ENCODE peak calls at places on chromosomes 3 and 15, in six cellular contexts. One of them, this sample, is unnamed.

GRCh38 chr15:73362900-73363299 is 5.9 kb downstream of the HCN4 start:
- DNase-seq in stimulated activated CD8-positive, alpha-beta memory T cell treated with anti-CD3 and anti-CD28 coated beads, Interleukin-2, amount 100 ng/mL, for 1 hour: no peak
- DNase-seq in neuronal stem cell: no peak
- DNase-seq in AG09319: no peak
- DNase-seq in B cell: no peak
- DNase-seq in endothelial cell: no peak
- DNase-seq in this sample: no peak

GRCh38 chr3:46209751-46210470 is 1.8 kb upstream of the CCR1 start:
- DNase-seq in stimulated activated CD8-positive, alpha-beta memory T cell treated with anti-CD3 and anti-CD28 coated beads, Interleukin-2, amount 100 ng/mL, for 1 hour: no peak
- DNase-seq in neuronal stem cell: no peak
- DNase-seq in AG09319: no peak
- DNase-seq in B cell: no peak
- DNase-seq in endothelial cell: no peak
- DNase-seq in this sample: no peak

GRCh38 chr15:55902975-55903374 is 90.4 kb downstream of the NEDD4 start:
- DNase-seq in stimulated activated CD8-positive, alpha-beta memory T cell treated with anti-CD3 and anti-CD28 coated beads, Interleukin-2, amount 100 ng/mL, for 1 hour: no peak
- DNase-seq in neuronal stem cell: no peak
- DNase-seq in AG09319: no peak
- DNase-seq in B cell: no peak
- DNase-seq in endothelial cell: no peak
- DNase-seq in this sample: no peak

GRCh38 chr3:9248232-9249191 is 934 bp downstream of the SRGAP3 start:
- DNase-seq in stimulated activated CD8-positive, alpha-beta memory T cell treated with anti-CD3 and anti-CD28 coated beads, Interleukin-2, amount 100 ng/mL, for 1 hour: no peak
- DNase-seq in neuronal stem cell: no peak
- DNase-seq in AG09319: no peak
- DNase-seq in B cell: peak
- DNase-seq in endothelial cell: no peak
- DNase-seq in this sample: no peak

GRCh38 chr3:21055015-21055414 is 696.0 kb downstream of the ZNF385D start:
- DNase-seq in stimulated activated CD8-positive, alpha-beta memory T cell treated with anti-CD3 and anti-CD28 coated beads, Interleukin-2, amount 100 ng/mL, for 1 hour: no peak
- DNase-seq in neuronal stem cell: no peak
- DNase-seq in AG09319: no peak
- DNase-seq in B cell: no peak
- DNase-seq in endothelial cell: no peak
- DNase-seq in this sample: no peak

GRCh38 chr3:63969866-63970265 is 53.4 kb downstream of the PSMD6 start:
- DNase-seq in stimulated activated CD8-positive, alpha-beta memory T cell treated with anti-CD3 and anti-CD28 coated beads, Interleukin-2, amount 100 ng/mL, for 1 hour: no peak
- DNase-seq in neuronal stem cell: no peak
- DNase-seq in AG09319: no peak
- DNase-seq in B cell: no peak
- DNase-seq in endothelial cell: no peak
- DNase-seq in this sample: no peak

GRCh38 chr3:12910356-12911099 is 69.2 kb upstream of the RPL32 start:
- DNase-seq in stimulated activated CD8-positive, alpha-beta memory T cell treated with anti-CD3 and anti-CD28 coated beads, Interleukin-2, amount 100 ng/mL, for 1 hour: no peak
- DNase-seq in neuronal stem cell: no peak
- DNase-seq in AG09319: no peak
- DNase-seq in B cell: no peak
- DNase-seq in endothelial cell: no peak
- DNase-seq in this sample: no peak

GRCh38 chr3:37768107-37768809 is 93.4 kb upstream of the CTDSPL start:
- DNase-seq in stimulated activated CD8-positive, alpha-beta memory T cell treated with anti-CD3 and anti-CD28 coated beads, Interleukin-2, amount 100 ng/mL, for 1 hour: no peak
- DNase-seq in neuronal stem cell: no peak
- DNase-seq in AG09319: peak
- DNase-seq in B cell: no peak
- DNase-seq in endothelial cell: no peak
- DNase-seq in this sample: no peak

GRCh38 chr3:141844108-141844507 is 32.3 kb upstream of the ATP1B3 start:
- DNase-seq in stimulated activated CD8-positive, alpha-beta memory T cell treated with anti-CD3 and anti-CD28 coated beads, Interleukin-2, amount 100 ng/mL, for 1 hour: no peak
- DNase-seq in neuronal stem cell: no peak
- DNase-seq in AG09319: no peak
- DNase-seq in B cell: no peak
- DNase-seq in endothelial cell: no peak
- DNase-seq in this sample: no peak

GRCh38 chr3:27025718-27026117 is 343.5 kb downstream of the NEK10 start:
- DNase-seq in stimulated activated CD8-positive, alpha-beta memory T cell treated with anti-CD3 and anti-CD28 coated beads, Interleukin-2, amount 100 ng/mL, for 1 hour: no peak
- DNase-seq in neuronal stem cell: no peak
- DNase-seq in AG09319: no peak
- DNase-seq in B cell: no peak
- DNase-seq in endothelial cell: no peak
- DNase-seq in this sample: no peak

GRCh38 chr3:122952509-122952908 is 75.1 kb downstream of the SEMA5B start:
- DNase-seq in stimulated activated CD8-positive, alpha-beta memory T cell treated with anti-CD3 and anti-CD28 coated beads, Interleukin-2, amount 100 ng/mL, for 1 hour: no peak
- DNase-seq in neuronal stem cell: no peak
- DNase-seq in AG09319: no peak
- DNase-seq in B cell: no peak
- DNase-seq in endothelial cell: no peak
- DNase-seq in this sample: no peak

GRCh38 chr15:70526221-70526973 is 237.0 kb downstream of the UACA start:
- DNase-seq in stimulated activated CD8-positive, alpha-beta memory T cell treated with anti-CD3 and anti-CD28 coated beads, Interleukin-2, amount 100 ng/mL, for 1 hour: no peak
- DNase-seq in neuronal stem cell: no peak
- DNase-seq in AG09319: peak
- DNase-seq in B cell: peak
- DNase-seq in endothelial cell: no peak
- DNase-seq in this sample: peak

GRCh38 chr3:126197343-126197742 is 17.0 kb upstream of the ALDH1L1 start:
- DNase-seq in stimulated activated CD8-positive, alpha-beta memory T cell treated with anti-CD3 and anti-CD28 coated beads, Interleukin-2, amount 100 ng/mL, for 1 hour: no peak
- DNase-seq in neuronal stem cell: no peak
- DNase-seq in AG09319: no peak
- DNase-seq in B cell: no peak
- DNase-seq in endothelial cell: no peak
- DNase-seq in this sample: no peak

GRCh38 chr3:53051929-53052328 is 6.1 kb upstream of the SFMBT1 start:
- DNase-seq in stimulated activated CD8-positive, alpha-beta memory T cell treated with anti-CD3 and anti-CD28 coated beads, Interleukin-2, amount 100 ng/mL, for 1 hour: no peak
- DNase-seq in neuronal stem cell: no peak
- DNase-seq in AG09319: no peak
- DNase-seq in B cell: no peak
- DNase-seq in endothelial cell: no peak
- DNase-seq in this sample: no peak

GRCh38 chr3:194279106-194279505 is 72.0 kb downstream of the CPN2 start:
- DNase-seq in stimulated activated CD8-positive, alpha-beta memory T cell treated with anti-CD3 and anti-CD28 coated beads, Interleukin-2, amount 100 ng/mL, for 1 hour: no peak
- DNase-seq in neuronal stem cell: no peak
- DNase-seq in AG09319: no peak
- DNase-seq in B cell: no peak
- DNase-seq in endothelial cell: no peak
- DNase-seq in this sample: no peak

GRCh38 chr3:46709721-46710120 is 7.9 kb downstream of the PRSS50 start:
- DNase-seq in stimulated activated CD8-positive, alpha-beta memory T cell treated with anti-CD3 and anti-CD28 coated beads, Interleukin-2, amount 100 ng/mL, for 1 hour: no peak
- DNase-seq in neuronal stem cell: no peak
- DNase-seq in AG09319: no peak
- DNase-seq in B cell: no peak
- DNase-seq in endothelial cell: no peak
- DNase-seq in this sample: no peak

GRCh38 chr15:94234300-94234699 is 2.9 kb downstream of the MCTP2 start:
- DNase-seq in stimulated activated CD8-positive, alpha-beta memory T cell treated with anti-CD3 and anti-CD28 coated beads, Interleukin-2, amount 100 ng/mL, for 1 hour: no peak
- DNase-seq in neuronal stem cell: no peak
- DNase-seq in AG09319: no peak
- DNase-seq in B cell: no peak
- DNase-seq in endothelial cell: no peak
- DNase-seq in this sample: no peak

GRCh38 chr3:160618363-160618762 is 53.0 kb upstream of the KPNA4 start:
- DNase-seq in stimulated activated CD8-positive, alpha-beta memory T cell treated with anti-CD3 and anti-CD28 coated beads, Interleukin-2, amount 100 ng/mL, for 1 hour: no peak
- DNase-seq in neuronal stem cell: no peak
- DNase-seq in AG09319: no peak
- DNase-seq in B cell: no peak
- DNase-seq in endothelial cell: no peak
- DNase-seq in this sample: no peak

GRCh38 chr3:42486814-42487569 is 15.5 kb upstream of the VIPR1 start:
- DNase-seq in stimulated activated CD8-positive, alpha-beta memory T cell treated with anti-CD3 and anti-CD28 coated beads, Interleukin-2, amount 100 ng/mL, for 1 hour: no peak
- DNase-seq in neuronal stem cell: no peak
- DNase-seq in AG09319: no peak
- DNase-seq in B cell: no peak
- DNase-seq in endothelial cell: no peak
- DNase-seq in this sample: no peak

GRCh38 chr3:67463656-67464055 is 190.8 kb downstream of the SUCLG2 start:
- DNase-seq in stimulated activated CD8-positive, alpha-beta memory T cell treated with anti-CD3 and anti-CD28 coated beads, Interleukin-2, amount 100 ng/mL, for 1 hour: no peak
- DNase-seq in neuronal stem cell: no peak
- DNase-seq in AG09319: no peak
- DNase-seq in B cell: no peak
- DNase-seq in endothelial cell: no peak
- DNase-seq in this sample: no peak

GRCh38 chr3:150399060-150399459 is 9.0 kb upstream of the TSC22D2 start:
- DNase-seq in stimulated activated CD8-positive, alpha-beta memory T cell treated with anti-CD3 and anti-CD28 coated beads, Interleukin-2, amount 100 ng/mL, for 1 hour: no peak
- DNase-seq in neuronal stem cell: no peak
- DNase-seq in AG09319: no peak
- DNase-seq in B cell: no peak
- DNase-seq in endothelial cell: no peak
- DNase-seq in this sample: no peak

GRCh38 chr3:197994736-197995135 is 34.7 kb downstream of the LMLN start:
- DNase-seq in stimulated activated CD8-positive, alpha-beta memory T cell treated with anti-CD3 and anti-CD28 coated beads, Interleukin-2, amount 100 ng/mL, for 1 hour: no peak
- DNase-seq in neuronal stem cell: no peak
- DNase-seq in AG09319: no peak
- DNase-seq in B cell: no peak
- DNase-seq in endothelial cell: no peak
- DNase-seq in this sample: no peak

GRCh38 chr15:52862657-52863056 is 72.5 kb upstream of the ONECUT1 start:
- DNase-seq in stimulated activated CD8-positive, alpha-beta memory T cell treated with anti-CD3 and anti-CD28 coated beads, Interleukin-2, amount 100 ng/mL, for 1 hour: no peak
- DNase-seq in neuronal stem cell: no peak
- DNase-seq in AG09319: no peak
- DNase-seq in B cell: no peak
- DNase-seq in endothelial cell: no peak
- DNase-seq in this sample: no peak

GRCh38 chr3:14122301-14122700 is 2.4 kb downstream of the CHCHD4 start:
- DNase-seq in stimulated activated CD8-positive, alpha-beta memory T cell treated with anti-CD3 and anti-CD28 coated beads, Interleukin-2, amount 100 ng/mL, for 1 hour: no peak
- DNase-seq in neuronal stem cell: no peak
- DNase-seq in AG09319: no peak
- DNase-seq in B cell: no peak
- DNase-seq in endothelial cell: no peak
- DNase-seq in this sample: no peak

GRCh38 chr3:147652682-147653081 is 243.5 kb downstream of the ZIC1 start:
- DNase-seq in stimulated activated CD8-positive, alpha-beta memory T cell treated with anti-CD3 and anti-CD28 coated beads, Interleukin-2, amount 100 ng/mL, for 1 hour: no peak
- DNase-seq in neuronal stem cell: no peak
- DNase-seq in AG09319: no peak
- DNase-seq in B cell: no peak
- DNase-seq in endothelial cell: no peak
- DNase-seq in this sample: no peak

GRCh38 chr15:53312707-53313106 is 446.8 kb downstream of the WDR72 start:
- DNase-seq in stimulated activated CD8-positive, alpha-beta memory T cell treated with anti-CD3 and anti-CD28 coated beads, Interleukin-2, amount 100 ng/mL, for 1 hour: no peak
- DNase-seq in neuronal stem cell: no peak
- DNase-seq in AG09319: no peak
- DNase-seq in B cell: no peak
- DNase-seq in endothelial cell: no peak
- DNase-seq in this sample: no peak

GRCh38 chr15:92159906-92160841 is 233.5 kb upstream of the ST8SIA2 start:
- DNase-seq in stimulated activated CD8-positive, alpha-beta memory T cell treated with anti-CD3 and anti-CD28 coated beads, Interleukin-2, amount 100 ng/mL, for 1 hour: no peak
- DNase-seq in neuronal stem cell: no peak
- DNase-seq in AG09319: no peak
- DNase-seq in B cell: no peak
- DNase-seq in endothelial cell: no peak
- DNase-seq in this sample: no peak

GRCh38 chr3:25423780-25424179 is 4.3 kb upstream of the RARB start:
- DNase-seq in stimulated activated CD8-positive, alpha-beta memory T cell treated with anti-CD3 and anti-CD28 coated beads, Interleukin-2, amount 100 ng/mL, for 1 hour: no peak
- DNase-seq in neuronal stem cell: no peak
- DNase-seq in AG09319: no peak
- DNase-seq in B cell: no peak
- DNase-seq in endothelial cell: no peak
- DNase-seq in this sample: peak

GRCh38 chr3:60752800-60753199 is 498.5 kb downstream of the FHIT start:
- DNase-seq in stimulated activated CD8-positive, alpha-beta memory T cell treated with anti-CD3 and anti-CD28 coated beads, Interleukin-2, amount 100 ng/mL, for 1 hour: no peak
- DNase-seq in neuronal stem cell: no peak
- DNase-seq in AG09319: peak
- DNase-seq in B cell: no peak
- DNase-seq in endothelial cell: no peak
- DNase-seq in this sample: peak

GRCh38 chr3:34793066-34793465 is 846.3 kb upstream of the ARPP21 start:
- DNase-seq in stimulated activated CD8-positive, alpha-beta memory T cell treated with anti-CD3 and anti-CD28 coated beads, Interleukin-2, amount 100 ng/mL, for 1 hour: no peak
- DNase-seq in neuronal stem cell: no peak
- DNase-seq in AG09319: no peak
- DNase-seq in B cell: no peak
- DNase-seq in endothelial cell: no peak
- DNase-seq in this sample: no peak

GRCh38 chr15:65287515-65287845 is 797 bp upstream of the PARP16 start:
- DNase-seq in stimulated activated CD8-positive, alpha-beta memory T cell treated with anti-CD3 and anti-CD28 coated beads, Interleukin-2, amount 100 ng/mL, for 1 hour: no peak
- DNase-seq in neuronal stem cell: no peak
- DNase-seq in AG09319: no peak
- DNase-seq in B cell: peak
- DNase-seq in endothelial cell: no peak
- DNase-seq in this sample: no peak

GRCh38 chr3:43638594-43639447 is 17.0 kb upstream of the ANO10 start:
- DNase-seq in stimulated activated CD8-positive, alpha-beta memory T cell treated with anti-CD3 and anti-CD28 coated beads, Interleukin-2, amount 100 ng/mL, for 1 hour: no peak
- DNase-seq in neuronal stem cell: no peak
- DNase-seq in AG09319: no peak
- DNase-seq in B cell: peak
- DNase-seq in endothelial cell: peak
- DNase-seq in this sample: no peak

GRCh38 chr3:147361671-147362420 is 44.5 kb downstream of the ZIC4 start:
- DNase-seq in stimulated activated CD8-positive, alpha-beta memory T cell treated with anti-CD3 and anti-CD28 coated beads, Interleukin-2, amount 100 ng/mL, for 1 hour: no peak
- DNase-seq in neuronal stem cell: no peak
- DNase-seq in AG09319: no peak
- DNase-seq in B cell: no peak
- DNase-seq in endothelial cell: peak
- DNase-seq in this sample: no peak

This sample was measured in GM04503.